ENCODE peak calls at places on chromosomes 2 and 18, in eight cellular contexts. T, U, V, G, K, A, E and B are unnamed samples. For H3K4me1, the result is how much of the 10 kb centered on the place peaks cover.

GRCh38 chr2:197946562-197946961 is 142.2 kb downstream of the PLCL1 start:
- DNase-seq in T (no peak), G (peak), U (peak), K (no peak), V (no peak), A (no peak), E (no peak), B (no peak)

GRCh38 chr18:41391616-41392610 is 563.1 kb upstream of the PIK3C3 start:
- DNase-seq in A (peak), V (peak), T (no peak), E (no peak), G (peak), K (peak), U (peak), B (peak)

GRCh38 chr2:217407466-217407865 is 547.6 kb upstream of the TNP1 start:
- DNase-seq in V (no peak), G (no peak), K (no peak), U (peak), T (no peak), A (no peak), E (no peak), B (no peak)

GRCh38 chr18:6776193-6776592 is 46.7 kb downstream of the ARHGAP28 start:
- DNase-seq in V (no peak), A (no peak), K (no peak), T (no peak), U (peak), G (no peak), E (no peak), B (peak)

GRCh38 chr2:105166671-105167070 is 74.9 kb upstream of the GPR45 start:
- DNase-seq in T (no peak), A (no peak), K (no peak), E (no peak), V (no peak), U (no peak), G (peak), B (no peak)

GRCh38 chr2:19871836-19872235 is 29.9 kb downstream of the TTC32 start:
- DNase-seq in K (no peak), U (no peak), A (no peak), G (no peak), E (no peak), V (no peak), T (no peak), B (no peak)

GRCh38 chr2:33058716-33059451 is 112.1 kb downstream of the LTBP1 start:
- DNase-seq in T (no peak), K (no peak), U (no peak), A (no peak), V (no peak), E (no peak), G (no peak), B (no peak)

GRCh38 chr18:62957885-62958472 is 242.6 kb downstream of the PHLPP1 start:
- DNase-seq in A (peak), E (no peak), G (peak), T (no peak), V (peak), U (peak), K (peak), B (peak)

GRCh38 chr18:32049393-32050161 is 31.0 kb downstream of the RNF125 start:
- DNase-seq in E (peak), A (peak), T (peak), U (peak), G (no peak), V (no peak), K (no peak), B (no peak)

GRCh38 chr2:46763861-46764260 is 151.7 kb downstream of the MCFD2 start:
- DNase-seq in U (peak), E (no peak), G (no peak), A (no peak), V (no peak), T (no peak), K (no peak), B (no peak)

GRCh38 chr2:224884188-224884587 is 158.1 kb downstream of the DOCK10 start:
- DNase-seq in K (no peak), T (no peak), V (no peak), E (peak), G (no peak), A (no peak), U (peak), B (no peak)

GRCh38 chr18:8699948-8700347 is 5.4 kb upstream of the MTCL1 start:
- DNase-seq in U (peak), A (no peak), E (no peak), T (no peak), V (no peak), K (no peak), G (no peak), B (no peak)

GRCh38 chr2:49490710-49491109 is 336.4 kb upstream of the FSHR start:
- DNase-seq in G (peak), U (peak), V (peak), K (peak), E (no peak), A (peak), T (no peak), B (peak)

GRCh38 chr18:55101458-55101824 is 142.2 kb upstream of the CCDC68 start:
- DNase-seq in G (no peak), K (no peak), A (no peak), V (no peak), T (no peak), E (no peak), U (no peak), B (no peak)

GRCh38 chr2:174607989-174608865 is 10.6 kb upstream of the WIPF1 start:
- DNase-seq in T (no peak), G (no peak), V (no peak), U (peak), E (no peak), K (no peak), A (no peak), B (no peak)

GRCh38 chr2:73939419-73939818 is 12.7 kb downstream of the DGUOK start:
- DNase-seq in A (no peak), U (peak), T (no peak), V (peak), K (no peak), G (peak), E (peak), B (no peak)

GRCh38 chr2:203599509-203599908 is 64.4 kb upstream of the RAPH1 start:
- DNase-seq in T (no peak), V (no peak), U (no peak), E (no peak), G (no peak), K (no peak), A (no peak), B (no peak)

GRCh38 chr2:181589779-181590178 is 67.1 kb downstream of the CERKL start:
- DNase-seq in E (no peak), G (no peak), K (no peak), T (no peak), V (no peak), A (no peak), U (no peak), B (no peak)

GRCh38 chr18:28176933-28177827 is at the start of gene CDH2:
- DNase-seq in T (peak), K (peak), E (no peak), V (peak), G (peak), U (peak), A (no peak), B (peak)

GRCh38 chr2:150075831-150076230 is 411.6 kb downstream of the RND3 start:
- DNase-seq in V (no peak), E (no peak), K (no peak), G (no peak), U (peak), T (no peak), A (no peak), B (no peak)

GRCh38 chr2:65660340-65660739 is 227.9 kb upstream of the SPRED2 start:
- DNase-seq in A (no peak), U (no peak), V (no peak), G (no peak), T (no peak), K (peak), E (no peak), B (no peak)

GRCh38 chr2:20282916-20283592 is 58.1 kb upstream of the SDC1 start:
- DNase-seq in K (no peak), U (no peak), A (peak), E (no peak), T (peak), V (no peak), G (no peak), B (peak)

GRCh38 chr2:157935378-157935726 is 59.2 kb upstream of the ACVR1 start:
- DNase-seq in U (no peak), A (no peak), K (no peak), G (no peak), V (no peak), E (no peak), T (no peak), B (no peak)

GRCh38 chr2:240436626-240437180 is 1.2 kb downstream of the GPC1 start:
- DNase-seq in T (peak), A (no peak), E (peak), U (peak), V (no peak), K (no peak), G (peak), B (peak)

GRCh38 chr2:111049792-111050640 is 70.7 kb upstream of the BCL2L11 start:
- DNase-seq in A (peak), T (no peak), U (peak), K (peak), V (no peak), E (no peak), G (no peak), B (no peak)

GRCh38 chr2:223760838-223761502 is 76.4 kb downstream of the AP1S3 start:
- DNase-seq in E (no peak), U (peak), G (peak), A (peak), V (no peak), K (peak), T (no peak), B (peak)

GRCh38 chr18:46591821-46592391 is 65.1 kb downstream of the LOXHD1 start:
- DNase-seq in U (no peak), T (no peak), V (no peak), K (peak), A (no peak), G (no peak), E (no peak), B (no peak)

GRCh38 chr2:40363631-40364030 is 88.3 kb downstream of the SLC8A1 start:
- DNase-seq in K (no peak), T (no peak), U (peak), V (no peak), A (no peak), E (no peak), G (no peak), B (no peak)

GRCh38 chr2:1740714-1741584 is 3.4 kb downstream of the PXDN start:
- DNase-seq in G (no peak), T (no peak), A (no peak), U (no peak), E (no peak), V (no peak), K (no peak), B (peak)

GRCh38 chr18:47100214-47100831 is 50.0 kb downstream of the HDHD2 start:
- DNase-seq in E (no peak), V (peak), U (peak), A (peak), G (peak), K (peak), T (peak), B (peak)

GRCh38 chr2:106147159-106147558 is 46.9 kb downstream of the UXS1 start:
- DNase-seq in V (no peak), G (no peak), E (no peak), U (peak), K (peak), A (no peak), T (no peak), B (no peak)

GRCh38 chr18:13566941-13567762 is 159.2 kb downstream of the FAM210A start:
- DNase-seq in G (no peak), K (no peak), A (peak), U (peak), V (no peak), E (peak), T (peak), B (peak)

GRCh38 chr2:34096552-34097171 is 497.6 kb upstream of the FAM98A start:
- DNase-seq in U (peak), A (peak), V (peak), G (peak), T (no peak), K (peak), E (no peak), B (peak)

GRCh38 chr2:138867341-138867740 is 87.2 kb upstream of the NXPH2 start:
- DNase-seq in A (no peak), E (no peak), G (no peak), U (no peak), K (no peak), T (no peak), V (no peak), B (no peak)

GRCh38 chr2:227462972-227463931 is 8.7 kb upstream of the AGFG1 start:
- DNase-seq in U (no peak), G (no peak), K (no peak), A (no peak), V (no peak), T (no peak), E (no peak), B (no peak)

GRCh38 chr2:168948621-168949212 is 47.6 kb downstream of the G6PC2 start:
- DNase-seq in V (no peak), T (no peak), K (peak), E (no peak), U (peak), A (no peak), G (peak), B (no peak)

GRCh38 chr2:88452151-88452851 is at the start of gene FOXI3:
- DNase-seq in V (no peak), E (no peak), A (no peak), K (no peak), U (no peak), T (no peak), G (peak), B (no peak)

GRCh38 chr18:76588591-76589303 is 93.7 kb upstream of the ZNF516 start:
- DNase-seq in G (peak), V (no peak), U (peak), T (no peak), E (no peak), K (no peak), A (no peak), B (peak)

GRCh38 chr2:206040525-206040924 is 45.4 kb downstream of the INO80D start:
- DNase-seq in E (no peak), V (no peak), T (no peak), A (no peak), K (no peak), G (no peak), U (no peak), B (peak)
- H3K4me1 ChIP-seq in E (under half), V (under half), T (under half), A (under half), K (under half), G (under half), U (under half), B (under half)

GRCh38 chr2:109126501-109126860 is 2.5 kb upstream of the SH3RF3 start:
- DNase-seq in U (peak), T (no peak), E (no peak), A (no peak), V (no peak), G (no peak), K (no peak), B (no peak)

GRCh38 chr2:109129356-109129920 is 433 bp downstream of the SH3RF3 start:
- DNase-seq in G (peak), A (no peak), E (no peak), V (no peak), U (peak), T (peak), K (no peak), B (peak)

GRCh38 chr2:109127556-109127955 is 1.4 kb upstream of the SH3RF3 start:
- DNase-seq in V (no peak), G (no peak), U (no peak), A (no peak), T (no peak), K (no peak), E (no peak), B (no peak)

GRCh38 chr2:109128466-109129355 is at the start of gene SH3RF3:
- DNase-seq in K (no peak), T (peak), G (peak), U (peak), A (peak), V (no peak), E (peak), B (peak)

GRCh38 chr2:109128048-109128465 is 948 bp upstream of the SH3RF3 start:
- DNase-seq in K (peak), T (peak), A (peak), V (peak), E (peak), G (peak), U (peak), B (peak)
- H3K27ac ChIP-seq in K (no peak), T (peak), A (peak), V (no peak), E (peak), G (no peak), U (peak), B (peak)

GRCh38 chr2:12045864-12046291 is 299.4 kb downstream of the LPIN1 start:
- DNase-seq in V (no peak), E (no peak), K (no peak), U (peak), A (no peak), T (no peak), G (no peak), B (no peak)

GRCh38 chr2:12044857-12045256 is 298.4 kb downstream of the LPIN1 start:
- DNase-seq in V (no peak), A (no peak), T (no peak), U (no peak), E (no peak), G (no peak), K (no peak), B (no peak)

GRCh38 chr2:12047761-12048160 is 301.3 kb downstream of the LPIN1 start:
- DNase-seq in E (no peak), K (no peak), U (no peak), V (no peak), T (no peak), G (no peak), A (no peak), B (no peak)

GRCh38 chr2:12046641-12047040 is 300.2 kb downstream of the LPIN1 start:
- DNase-seq in E (no peak), A (no peak), G (peak), K (no peak), T (no peak), V (no peak), U (peak), B (peak)

GRCh38 chr2:12043131-12043530 is 296.7 kb downstream of the LPIN1 start:
- DNase-seq in G (no peak), V (no peak), K (no peak), A (no peak), U (no peak), E (no peak), T (no peak), B (no peak)
- H3K4me1 ChIP-seq in G (under half), V (under half), K (under half), A (under half), U (under half), E (under half), T (under half), B (under half)

DNA sequence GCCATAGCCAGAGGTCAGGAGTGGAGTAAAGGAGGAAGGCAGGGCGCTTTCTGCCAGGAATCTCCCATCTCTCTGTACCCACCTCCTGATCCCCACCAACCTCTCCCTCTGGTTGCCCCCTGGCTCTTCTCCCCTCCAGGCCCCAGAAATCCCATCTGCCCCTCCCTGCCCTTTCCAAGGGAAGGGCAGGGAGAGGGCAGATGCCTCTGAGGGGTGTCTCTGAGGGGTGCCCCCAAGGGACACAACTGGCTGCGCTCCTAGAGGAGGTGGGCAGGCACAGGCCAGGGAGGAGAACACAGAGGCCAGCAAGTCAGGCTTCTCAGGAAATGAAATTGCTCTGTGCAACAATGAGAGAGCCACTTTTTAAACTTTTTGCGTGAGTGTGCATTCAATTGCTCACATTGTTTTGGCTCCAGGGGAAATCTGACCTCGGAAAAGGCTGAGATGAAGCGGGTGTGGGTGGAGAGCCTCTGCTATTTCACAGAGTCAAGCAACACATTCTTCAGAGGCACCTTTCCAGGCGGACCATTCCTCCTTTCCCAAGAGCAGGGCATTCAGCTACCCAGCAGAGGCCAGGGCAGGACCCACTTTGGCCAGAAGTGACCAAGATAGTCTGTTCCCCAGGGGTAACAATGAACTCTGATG is 125.5 kb downstream of the SMAD7 start:
- DNase-seq in K (no peak), A (no peak), U (peak), T (no peak), E (peak), G (no peak), V (no peak), B (no peak)
- H3K27ac ChIP-seq in K (no peak), A (no peak), U (peak), T (peak), E (no peak), G (no peak), V (no peak), B (no peak)

DNA sequence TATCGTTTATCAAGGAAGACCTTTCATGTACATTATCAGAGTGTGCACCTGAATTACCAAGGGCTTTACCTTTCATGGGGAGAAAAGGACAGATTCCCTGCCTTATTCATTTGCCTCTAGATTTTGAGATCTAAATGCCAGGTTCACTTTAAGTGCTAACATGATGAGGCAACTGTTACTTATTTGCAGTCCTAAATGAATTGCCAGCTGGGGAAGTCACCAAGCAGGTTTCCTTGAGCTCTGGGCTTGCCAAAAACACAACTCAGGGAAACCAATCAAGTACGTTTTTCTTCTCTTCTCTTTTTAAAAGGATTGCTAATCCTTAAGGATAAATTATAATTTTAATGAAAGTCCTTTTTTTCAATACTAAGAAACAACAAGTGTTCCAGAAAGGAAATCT is 70.6 kb downstream of the RTN4 start:
- DNase-seq in V (no peak), A (peak), G (peak), E (peak), K (no peak), U (peak), T (no peak), B (no peak)
- H3K4me1 ChIP-seq in V (under half), A (under half), G (under half), E (half or more), K (under half), U (half or more), T (half or more), B (under half)

DNA sequence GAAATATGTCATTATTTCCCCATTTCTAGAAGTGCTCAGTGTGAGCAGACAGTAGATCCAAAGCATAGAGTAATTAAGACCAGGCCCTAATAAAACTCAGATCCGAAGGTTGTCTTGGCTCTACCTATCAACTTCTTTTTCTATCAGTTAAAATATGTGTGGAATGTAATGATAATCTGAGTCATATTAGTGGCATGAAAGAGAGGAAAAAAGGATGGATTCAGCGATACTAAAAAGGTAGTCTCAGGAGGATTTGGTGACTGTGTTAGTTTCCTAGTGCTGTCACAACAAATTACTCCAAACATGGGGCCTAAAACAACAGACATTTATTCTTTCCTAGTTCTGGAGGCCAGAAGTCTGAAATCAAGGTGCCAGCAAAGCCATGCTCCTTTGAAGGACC is 103.7 kb upstream of the NABP1 start:
- DNase-seq in G (no peak), E (no peak), K (no peak), U (no peak), V (no peak), A (no peak), T (no peak), B (no peak)
- H3K27ac ChIP-seq in G (no peak), E (no peak), K (no peak), U (no peak), V (no peak), A (no peak), T (no peak), B (no peak)